ENCODE peak calls at places on chromosomes 16 and 17, in nine cellular contexts. C is endothelial cell of umbilical vein, Q is A549, B is Peyer's patch, O is transverse colon, E is testis, L is body of pancreas, K is stomach, W is breast epithelium. R is an unnamed sample.

GRCh38 chr17:17494499-17495447 is 1.4 kb downstream of the RASD1 start:
- DNase-seq in C (peak), Q (no peak), B (peak), O (peak), E (peak), L (peak), K (peak), W (peak), R (peak)

GRCh38 chr17:75628425-75628824 is 4.8 kb upstream of the SMIM5 start:
- DNase-seq in C (no peak), Q (no peak), B (no peak), O (no peak), E (no peak), L (no peak), K (no peak), W (no peak), R (no peak)

GRCh38 chr16:84881702-84882521 is 62.1 kb downstream of the CRISPLD2 start:
- DNase-seq in C (peak), Q (peak), B (no peak), O (no peak), E (no peak), L (peak), K (no peak), W (no peak), R (no peak)

GRCh38 chr17:48540213-48540612 is 4.7 kb downstream of the HOXB2 start:
- DNase-seq in C (no peak), Q (no peak), B (no peak), O (no peak), E (no peak), L (no peak), K (no peak), W (no peak), R (no peak)

GRCh38 chr16:23962001-23962400 is 126.2 kb downstream of the PRKCB start:
- DNase-seq in C (no peak), Q (no peak), B (no peak), O (no peak), E (no peak), L (no peak), K (no peak), W (no peak), R (no peak)

GRCh38 chr16:48164907-48165715 is 9.3 kb upstream of the ABCC12 start:
- DNase-seq in C (peak), Q (peak), B (peak), O (peak), E (peak), L (peak), K (peak), W (peak), R (peak)

GRCh38 chr17:32621612-32622312 is 135.0 kb downstream of the CDK5R1 start:
- DNase-seq in C (peak), Q (no peak), B (no peak), O (no peak), E (no peak), L (no peak), K (no peak), W (no peak), R (no peak)

GRCh38 chr16:81939164-81940067 is 71.9 kb downstream of the SDR42E1 start:
- DNase-seq in C (peak), Q (peak), B (no peak), O (no peak), E (no peak), L (no peak), K (no peak), W (no peak), R (no peak)

GRCh38 chr17:49063652-49064051 is 66.5 kb downstream of the IGF2BP1 start:
- DNase-seq in C (peak), Q (no peak), B (no peak), O (peak), E (no peak), L (no peak), K (no peak), W (no peak), R (no peak)

GRCh38 chr17:4329838-4330237 is 36.6 kb downstream of the UBE2G1 start:
- DNase-seq in C (peak), Q (peak), B (no peak), O (no peak), E (no peak), L (no peak), K (no peak), W (no peak), R (no peak)

GRCh38 chr17:58228679-58229078 is 9.6 kb upstream of the MKS1 start:
- DNase-seq in C (no peak), Q (no peak), B (no peak), O (no peak), E (no peak), L (no peak), K (no peak), W (no peak), R (no peak)

GRCh38 chr16:84833542-84834402 is 14.0 kb downstream of the CRISPLD2 start:
- DNase-seq in C (no peak), Q (no peak), B (no peak), O (no peak), E (no peak), L (no peak), K (no peak), W (no peak), R (no peak)

GRCh38 chr16:87562201-87562600 is 40.1 kb upstream of the JPH3 start:
- DNase-seq in C (no peak), Q (no peak), B (no peak), O (no peak), E (no peak), L (peak), K (no peak), W (no peak), R (no peak)

GRCh38 chr16:10827691-10828341 is 9.2 kb upstream of the TVP23A start:
- DNase-seq in C (peak), Q (no peak), B (peak), O (peak), E (peak), L (peak), K (peak), W (peak), R (no peak)

GRCh38 chr17:82173351-82174041 is 39.1 kb downstream of the CCDC57 start:
- DNase-seq in C (no peak), Q (no peak), B (no peak), O (no peak), E (no peak), L (no peak), K (no peak), W (no peak), R (no peak)

GRCh38 chr17:78661092-78661770 is 84.0 kb upstream of the DNAH17 start:
- DNase-seq in C (no peak), Q (peak), B (peak), O (no peak), E (no peak), L (no peak), K (no peak), W (peak), R (no peak)

GRCh38 chr16:30049871-30050270 is 15.7 kb upstream of the ALDOA start:
- DNase-seq in C (no peak), Q (no peak), B (no peak), O (no peak), E (no peak), L (no peak), K (no peak), W (no peak), R (no peak)

GRCh38 chr16:66116163-66116792 is 250.2 kb upstream of the CDH5 start:
- DNase-seq in C (no peak), Q (no peak), B (no peak), O (no peak), E (no peak), L (no peak), K (no peak), W (no peak), R (no peak)

GRCh38 chr17:48444531-48445247 is 14.7 kb upstream of the SKAP1 start:
- DNase-seq in C (no peak), Q (no peak), B (no peak), O (no peak), E (no peak), L (no peak), K (no peak), W (no peak), R (no peak)

GRCh38 chr16:12906765-12907516 is 5.5 kb downstream of the SHISA9 start:
- DNase-seq in C (no peak), Q (no peak), B (no peak), O (no peak), E (no peak), L (no peak), K (no peak), W (no peak), R (no peak)

GRCh38 chr17:59897090-59897489 is 4.2 kb downstream of the RPS6KB1 start:
- DNase-seq in C (no peak), Q (no peak), B (no peak), O (no peak), E (no peak), L (no peak), K (no peak), W (no peak), R (no peak)

GRCh38 chr16:65655802-65656201 is 533.9 kb upstream of the CDH11 start:
- DNase-seq in C (no peak), Q (no peak), B (no peak), O (no peak), E (no peak), L (no peak), K (no peak), W (no peak), R (no peak)

GRCh38 chr17:38890410-38890746 is 20.5 kb downstream of the LASP1 start:
- DNase-seq in C (no peak), Q (no peak), B (no peak), O (no peak), E (no peak), L (no peak), K (no peak), W (no peak), R (no peak)

GRCh38 chr16:15900901-15901465 is 12.6 kb upstream of the CEP20 start:
- DNase-seq in C (no peak), Q (no peak), B (no peak), O (no peak), E (no peak), L (no peak), K (no peak), W (no peak), R (no peak)

GRCh38 chr16:80527297-80527696 is 13.5 kb upstream of the DYNLRB2 start:
- DNase-seq in C (peak), Q (peak), B (no peak), O (peak), E (peak), L (peak), K (no peak), W (no peak), R (peak)

GRCh38 chr17:64355536-64356303 is 34.9 kb downstream of the PECAM1 start:
- DNase-seq in C (peak), Q (no peak), B (no peak), O (no peak), E (no peak), L (no peak), K (no peak), W (no peak), R (no peak)

GRCh38 chr17:80603380-80603779 is 58.7 kb downstream of the RPTOR start:
- DNase-seq in C (no peak), Q (no peak), B (no peak), O (no peak), E (no peak), L (no peak), K (no peak), W (no peak), R (no peak)

GRCh38 chr17:70168044-70168978 is 1.0 kb upstream of the KCNJ2 start:
- DNase-seq in C (peak), Q (peak), B (peak), O (peak), E (peak), L (peak), K (peak), W (peak), R (peak)

GRCh38 chr17:58337600-58338453 is 9.2 kb upstream of the TSPOAP1 start:
- DNase-seq in C (no peak), Q (no peak), B (peak), O (peak), E (peak), L (peak), K (peak), W (peak), R (peak)

GRCh38 chr16:56932588-56933265 is 785 bp downstream of the HERPUD1 start:
- DNase-seq in C (peak), Q (peak), B (peak), O (peak), E (peak), L (peak), K (peak), W (peak), R (peak)

GRCh38 chr17:44146375-44147346 is 4.9 kb downstream of the HROB start:
- DNase-seq in C (no peak), Q (no peak), B (no peak), O (no peak), E (no peak), L (no peak), K (no peak), W (no peak), R (no peak)

GRCh38 chr16:24801761-24802302 is 43.9 kb upstream of the SLC5A11 start:
- DNase-seq in C (no peak), Q (no peak), B (no peak), O (no peak), E (no peak), L (no peak), K (no peak), W (no peak), R (no peak)

GRCh38 chr16:23967775-23968571 is 132.2 kb downstream of the PRKCB start:
- DNase-seq in C (no peak), Q (no peak), B (no peak), O (no peak), E (no peak), L (no peak), K (no peak), W (no peak), R (no peak)

GRCh38 chr17:15220785-15221184 is 44.3 kb downstream of the PMP22 start:
- DNase-seq in C (no peak), Q (no peak), B (no peak), O (no peak), E (no peak), L (no peak), K (no peak), W (no peak), R (no peak)

DNA sequence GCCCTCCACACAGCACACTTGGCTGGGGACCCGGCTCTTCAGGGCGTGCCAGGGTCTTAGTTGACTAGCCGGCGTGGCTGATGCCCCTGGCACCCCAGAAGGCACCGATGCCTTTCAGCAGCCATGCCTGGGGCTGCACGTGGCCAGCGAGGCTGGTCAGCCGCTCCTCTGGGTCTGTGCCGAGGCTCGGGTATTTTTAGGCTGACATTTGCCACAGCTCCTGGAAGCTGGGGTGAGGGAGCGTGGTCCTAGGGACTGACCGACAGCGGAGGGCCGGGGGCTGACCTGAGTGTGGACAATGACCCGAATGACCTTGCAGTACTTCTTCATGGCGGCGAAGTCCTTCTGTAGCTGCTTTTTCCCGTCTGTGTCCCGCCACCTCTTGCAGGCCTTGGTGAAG is 3.9 kb downstream of the RPL3L start:
- DNase-seq in C (no peak), Q (no peak), B (no peak), O (no peak), E (no peak), L (no peak), K (no peak), W (no peak), R (no peak)
- TF ChIP-seq POLR2A in C (no peak), Q (no peak), B (no peak), O (no peak), E (no peak), L (no peak), K (no peak), W (no peak), R (no peak)

GRCh38 chr16:2035431-2036199 is 8.9 kb downstream of the NHERF2 start:
- DNase-seq in C (peak), Q (peak), B (no peak), O (peak), E (peak), L (peak), K (peak), W (peak), R (no peak)

GRCh38 chr16:2031081-2031577 is 4.4 kb downstream of the NHERF2 start:
- DNase-seq in C (peak), Q (no peak), B (no peak), O (no peak), E (no peak), L (no peak), K (no peak), W (no peak), R (no peak)

GRCh38 chr16:2034695-2035430 is 8.2 kb downstream of the NHERF2 start:
- DNase-seq in C (no peak), Q (no peak), B (no peak), O (no peak), E (no peak), L (peak), K (no peak), W (no peak), R (no peak)

GRCh38 chr16:2032285-2033056 is 5.8 kb downstream of the NHERF2 start:
- DNase-seq in C (no peak), Q (no peak), B (no peak), O (no peak), E (no peak), L (no peak), K (no peak), W (no peak), R (no peak)

GRCh38 chr16:2033057-2033911 is 6.6 kb downstream of the NHERF2 start:
- DNase-seq in C (peak), Q (peak), B (no peak), O (peak), E (no peak), L (peak), K (peak), W (peak), R (no peak)
- TF ChIP-seq POLR2A in C (peak), Q (peak), B (no peak), O (no peak), E (no peak), L (peak), K (no peak), W (no peak), R (no peak)

DNA sequence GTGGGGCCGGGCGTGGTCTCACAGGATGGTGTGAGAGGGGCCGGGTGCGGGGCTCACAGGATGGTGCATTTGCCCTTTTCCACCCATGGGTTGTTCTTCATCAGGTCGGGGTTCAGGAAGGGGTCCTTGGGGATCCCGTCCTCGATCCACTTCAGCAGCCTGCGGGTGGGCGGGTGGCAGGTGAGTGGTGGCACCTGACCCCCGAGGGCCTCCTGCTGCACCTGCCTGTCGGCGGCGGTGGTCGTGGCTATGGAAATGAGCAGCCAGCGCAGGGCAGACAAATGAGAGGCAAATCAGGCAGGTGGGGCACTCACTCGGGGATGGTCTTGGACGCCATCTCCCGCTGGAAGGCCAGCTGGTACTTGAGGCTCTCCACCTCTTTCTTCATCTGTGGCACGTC is 1.9 kb downstream of the GNG13 start:
- DNase-seq in C (no peak), Q (no peak), B (no peak), O (no peak), E (no peak), L (no peak), K (no peak), W (no peak), R (no peak)
- TF ChIP-seq POLR2A in C (no peak), Q (no peak), B (no peak), O (no peak), E (no peak), L (no peak), K (no peak), W (no peak), R (no peak)

GRCh38 chr16:74695450-74696422 is 4.9 kb downstream of the MLKL start:
- DNase-seq in C (peak), Q (peak), B (peak), O (peak), E (peak), L (peak), K (peak), W (peak), R (peak)

GRCh38 chr16:74698220-74698619 is 2.4 kb downstream of the MLKL start:
- DNase-seq in C (peak), Q (no peak), B (no peak), O (no peak), E (no peak), L (no peak), K (no peak), W (no peak), R (no peak)

GRCh38 chr16:74699666-74700065 is 996 bp downstream of the MLKL start:
- DNase-seq in C (no peak), Q (peak), B (no peak), O (peak), E (no peak), L (no peak), K (no peak), W (no peak), R (no peak)

DNA sequence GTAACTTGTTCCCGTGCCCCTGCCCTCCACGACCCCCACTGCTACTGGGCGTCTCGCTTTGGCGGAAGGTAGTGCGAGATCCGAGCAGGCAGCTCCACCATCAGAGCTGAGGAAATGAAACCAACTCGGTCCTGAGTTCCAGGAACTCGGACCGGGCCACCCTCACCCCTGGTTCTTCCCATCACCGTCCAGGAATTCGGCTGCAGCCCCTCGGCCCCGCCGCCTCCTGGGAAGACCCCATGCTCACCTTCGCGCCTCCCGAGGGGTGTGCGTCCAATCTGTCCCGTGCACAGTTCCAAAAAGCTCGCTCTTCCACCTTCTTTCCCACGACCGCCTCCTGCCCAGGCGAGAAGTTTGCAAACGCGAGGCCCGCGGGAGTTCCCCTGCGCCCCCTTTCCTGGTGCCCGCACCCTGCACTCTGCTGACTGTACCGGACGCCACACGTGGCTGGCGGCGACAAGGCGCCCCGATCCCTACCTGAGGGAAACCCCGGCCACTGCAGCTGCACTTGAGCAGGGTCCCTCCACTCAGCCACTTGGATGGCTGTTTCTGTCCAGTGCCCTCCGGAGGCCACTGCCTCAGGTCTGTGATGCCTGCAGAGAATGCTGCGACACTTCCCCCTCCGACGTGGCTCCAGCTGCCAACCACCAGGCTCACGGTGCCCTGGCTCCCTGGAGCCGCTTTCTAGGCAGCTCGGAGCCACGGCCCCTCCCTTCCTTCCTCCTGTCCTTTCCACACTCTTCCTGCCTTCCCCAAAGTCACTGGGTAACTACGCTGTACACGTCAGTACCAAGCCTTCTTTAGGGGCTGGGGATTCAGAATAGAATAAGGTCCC is at the start of gene MLKL:
- DNase-seq in C (peak), Q (peak), B (peak), O (peak), E (peak), L (peak), K (peak), W (no peak), R (peak)
- TF ChIP-seq POLR2A in C (peak), Q (peak), B (peak), O (peak), E (no peak), L (peak), K (no peak), W (no peak), R (peak)

DNA sequence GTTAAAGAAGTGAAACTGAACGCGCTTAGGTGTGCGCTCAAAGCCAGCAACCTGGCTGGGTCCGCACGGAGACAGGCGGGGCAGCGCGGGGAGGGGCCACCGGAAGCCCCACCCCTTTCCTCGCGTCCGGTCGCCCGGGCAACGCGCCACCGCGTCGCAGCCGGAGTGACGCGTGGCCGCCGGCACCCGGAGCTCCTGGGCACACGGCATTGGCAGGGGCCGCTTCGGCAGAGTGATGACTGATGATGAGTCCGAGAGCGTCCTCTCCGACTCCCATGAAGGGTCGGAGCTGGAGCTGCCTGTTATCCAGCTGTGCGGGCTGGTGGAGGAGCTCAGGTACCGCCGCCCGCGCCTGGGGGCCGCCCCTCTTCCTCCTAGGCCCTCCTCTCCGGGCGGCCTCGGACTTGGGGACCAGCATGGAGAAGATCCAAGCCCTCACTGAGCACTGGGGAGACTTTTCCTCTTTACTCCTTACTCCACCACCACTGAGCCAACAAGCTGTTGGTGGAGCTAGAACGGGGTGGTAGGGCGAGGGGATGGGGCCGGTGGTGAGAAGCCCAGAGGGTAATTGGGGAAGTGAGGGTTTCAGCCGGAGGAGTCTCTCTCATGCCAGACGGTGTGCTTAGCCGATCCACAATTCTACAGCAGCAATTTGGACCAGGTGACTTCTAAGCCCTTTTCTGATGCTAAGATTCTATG is 44.9 kb downstream of the PRSS54 start:
- DNase-seq in C (peak), Q (peak), B (peak), O (peak), E (peak), L (peak), K (peak), W (peak), R (peak)
- TF ChIP-seq POLR2A in C (no peak), Q (peak), B (no peak), O (no peak), E (no peak), L (no peak), K (no peak), W (no peak), R (peak)